ENCODE peak calls at places on chromosomes 2 and 18, in nine cellular contexts. B, V, Z, E, S, Q, O, X and M are unnamed samples.

GRCh38 chr2:111200333-111200879 is 79.7 kb downstream of the BCL2L11 start:
- DNase-seq in O (no peak), X (no peak), Z (no peak), S (no peak), Q (no peak), E (no peak), B (no peak), V (peak), M (no peak)

GRCh38 chr18:50424877-50425690 is 50.2 kb downstream of the SKA1 start:
- DNase-seq in B (no peak), S (peak), O (no peak), X (no peak), E (no peak), Z (peak), V (no peak), Q (peak), M (no peak)

GRCh38 chr2:71591044-71591443 is 137.7 kb downstream of the DYSF start:
- DNase-seq in E (no peak), Z (no peak), X (no peak), S (no peak), B (no peak), V (no peak), O (no peak), Q (no peak), M (no peak)

GRCh38 chr2:207766697-207767460 is 2.8 kb downstream of the FZD5 start:
- DNase-seq in B (no peak), V (no peak), O (no peak), E (peak), Z (no peak), X (no peak), S (no peak), Q (no peak), M (no peak)

GRCh38 chr2:238847841-238848565 is at the start of gene TWIST2:
- DNase-seq in O (no peak), Q (peak), Z (peak), E (no peak), X (no peak), B (peak), S (peak), V (no peak), M (no peak)

GRCh38 chr2:120845281-120845680 is 109.6 kb downstream of the GLI2 start:
- DNase-seq in Z (peak), V (no peak), X (no peak), B (no peak), E (no peak), Q (no peak), O (no peak), S (no peak), M (no peak)

GRCh38 chr2:195434346-195434745 is 222.7 kb upstream of the SLC39A10 start:
- DNase-seq in Q (no peak), X (no peak), Z (no peak), E (no peak), V (no peak), O (no peak), B (no peak), S (no peak), M (peak)

GRCh38 chr2:8249191-8249590 is 432.7 kb upstream of the ID2 start:
- DNase-seq in Q (no peak), S (no peak), O (no peak), B (peak), E (no peak), V (no peak), Z (peak), X (no peak), M (no peak)

GRCh38 chr2:71700880-71701397 is 247.6 kb downstream of the DYSF start:
- DNase-seq in B (peak), O (no peak), Q (no peak), S (no peak), X (no peak), E (no peak), V (no peak), Z (peak), M (no peak)

GRCh38 chr2:24872344-24873115 is 47.5 kb downstream of the ADCY3 start:
- DNase-seq in Z (no peak), X (no peak), O (no peak), S (no peak), B (no peak), V (no peak), Q (no peak), E (no peak), M (no peak)

GRCh38 chr2:45439788-45440773 is 171.0 kb downstream of the SRBD1 start:
- DNase-seq in V (no peak), B (no peak), E (no peak), Q (peak), S (peak), O (no peak), Z (no peak), X (no peak), M (no peak)

GRCh38 chr18:59231877-59232276 is 11.9 kb downstream of the GRP start:
- DNase-seq in V (no peak), S (no peak), X (no peak), O (no peak), Q (no peak), Z (no peak), E (no peak), B (no peak), M (no peak)

GRCh38 chr2:240991378-240992263 is 6.8 kb upstream of the SNED1 start:
- DNase-seq in X (peak), E (no peak), S (peak), Q (peak), V (peak), Z (peak), O (no peak), B (no peak), M (peak)

GRCh38 chr2:32783468-32783867 is 155.6 kb downstream of the TTC27 start:
- DNase-seq in X (no peak), B (no peak), O (no peak), V (no peak), E (no peak), S (no peak), Q (peak), Z (no peak), M (no peak)